ENCODE peak calls at places on chromosome 15, in seven cellular contexts. H is CD4-positive, alpha-beta memory T cell; F is substantia nigra; R is NCI-H2081; A is NCI-H524 treated with DMSO at 0.1 percent for 48 hours; Z is activated effector memory CD4-positive, alpha-beta T cell treated with anti-CD3 and anti-CD28 coated beads, Interleukin-2, amount 50 U/mL, for 16 hours; P is T-cell. L is an unnamed sample.

GRCh38 chr15:96042734-96043224 is 287.7 kb upstream of the NR2F2 start:
- DNase-seq in Z (no peak), P (no peak), F (no peak), H (no peak), A (no peak), R (no peak), L (no peak)

GRCh38 chr15:82832601-82833209 is 23.3 kb downstream of the WHAMM start:
- DNase-seq in F (no peak), H (no peak), P (no peak), R (no peak), Z (peak; percentile 73), A (no peak), L (no peak)

GRCh38 chr15:69475769-69476358 is 23.2 kb downstream of the RPLP1 start:
- DNase-seq in H (peak; percentile 66), Z (peak; percentile 91), A (no peak), F (peak; percentile 70), R (peak; percentile 63), P (peak; percentile 59), L (peak; percentile 80)

GRCh38 chr15:70486451-70487379 is 276.6 kb downstream of the UACA start:
- DNase-seq in H (no peak), Z (peak; percentile 83), F (no peak), A (no peak), P (peak; percentile 20), R (no peak), L (no peak)

GRCh38 chr15:52466134-52466701 is 62.5 kb downstream of the MYO5A start:
- DNase-seq in Z (peak; percentile 82), P (no peak), H (no peak), R (no peak), F (no peak), A (no peak), L (no peak)

GRCh38 chr15:70356919-70357318 is 259.2 kb upstream of the TLE3 start:
- DNase-seq in F (no peak), R (no peak), A (no peak), P (no peak), H (no peak), Z (no peak), L (no peak)

GRCh38 chr15:55799287-55800212 is 56.6 kb upstream of the PRTG start:
- DNase-seq in H (no peak), A (peak; percentile 31), R (peak; percentile 32), F (peak; percentile 22), P (no peak), Z (no peak), L (peak; percentile 46)

GRCh38 chr15:47326506-47326905 is 390.8 kb upstream of the SEMA6D start:
- DNase-seq in P (no peak), R (no peak), F (no peak), Z (no peak), H (no peak), A (no peak), L (no peak)

GRCh38 chr15:49273734-49274318 is 103.8 kb downstream of the GALK2 start:
- DNase-seq in P (no peak), H (no peak), Z (no peak), R (peak; percentile 41), A (no peak), F (no peak), L (no peak)